ENCODE peak calls at places on chromosomes 7 and 10, in four cellular contexts. One of them, this sample, is unnamed.
A peak's percentile ranks its signal among the peaks of the same experiment; 100 is the strongest.

GRCh38 chr7:116780966-116781365 is 81.4 kb upstream of the CAPZA2 start:
- DNase-seq in CD4-positive, alpha-beta memory T cell: no peak
- DNase-seq in ELR: no peak
- DNase-seq in GM12865: no peak
- DNase-seq in this sample: peak; percentile 55

GRCh38 chr7:46253500-46253899 is 332.4 kb upstream of the IGFBP3 start:
- DNase-seq in CD4-positive, alpha-beta memory T cell: no peak
- DNase-seq in ELR: no peak
- DNase-seq in GM12865: no peak
- DNase-seq in this sample: no peak

GRCh38 chr10:109824206-109824605 is 99.1 kb downstream of the XPNPEP1 start:
- DNase-seq in CD4-positive, alpha-beta memory T cell: no peak
- DNase-seq in ELR: no peak
- DNase-seq in GM12865: no peak
- DNase-seq in this sample: no peak

GRCh38 chr10:48266528-48266927 is 8.0 kb downstream of the FRMPD2 start:
- DNase-seq in CD4-positive, alpha-beta memory T cell: no peak
- DNase-seq in ELR: no peak
- DNase-seq in GM12865: peak; percentile 39
- DNase-seq in this sample: no peak

GRCh38 chr10:113518816-113519591 is 33.8 kb upstream of the HABP2 start:
- DNase-seq in CD4-positive, alpha-beta memory T cell: no peak
- DNase-seq in ELR: no peak
- DNase-seq in GM12865: no peak
- DNase-seq in this sample: no peak

GRCh38 chr10:132064771-132065437 is 842 bp upstream of the JAKMIP3 start:
- DNase-seq in CD4-positive, alpha-beta memory T cell: no peak
- DNase-seq in ELR: no peak
- DNase-seq in GM12865: no peak
- DNase-seq in this sample: no peak

GRCh38 chr10:113000876-113001598 is 51.0 kb downstream of the TCF7L2 start:
- DNase-seq in CD4-positive, alpha-beta memory T cell: no peak
- DNase-seq in ELR: no peak
- DNase-seq in GM12865: no peak
- DNase-seq in this sample: peak; percentile 69

GRCh38 chr7:1156782-1157535 is 3.0 kb downstream of the ZFAND2A start:
- DNase-seq in CD4-positive, alpha-beta memory T cell: no peak
- DNase-seq in ELR: peak; percentile 86
- DNase-seq in GM12865: no peak
- DNase-seq in this sample: no peak

GRCh38 chr7:305410-306151 is 15.6 kb downstream of the FOXL3 start:
- DNase-seq in CD4-positive, alpha-beta memory T cell: no peak
- DNase-seq in ELR: no peak
- DNase-seq in GM12865: no peak
- DNase-seq in this sample: no peak

GRCh38 chr10:122124808-122125207 is 135.8 kb downstream of the TACC2 start:
- DNase-seq in CD4-positive, alpha-beta memory T cell: no peak
- DNase-seq in ELR: no peak
- DNase-seq in GM12865: no peak
- DNase-seq in this sample: no peak

This sample was measured in prostate gland.